ENCODE peak calls at places on chromosome 1, in nine cellular contexts. One of them, this sample, is unnamed.

GRCh38 chr1:100074604-100075395 is 57.9 kb downstream of the SASS6 start:
- DNase-seq in choroid plexus epithelial cell: no peak
- DNase-seq in left ventricle myocardium inferior: no peak
- DNase-seq in KG1: no peak
- DNase-seq in WTC11: no peak
- DNase-seq in Right ventricle myocardium inferior: no peak
- DNase-seq in heart right ventricle: no peak
- DNase-seq in GM12892: no peak
- DNase-seq in body of pancreas: no peak
- DNase-seq in this sample: no peak

GRCh38 chr1:86787626-86788025 is 83.2 kb downstream of the SH3GLB1 start:
- DNase-seq in KG1: no peak
- DNase-seq in body of pancreas: no peak
- DNase-seq in choroid plexus epithelial cell: no peak
- DNase-seq in left ventricle myocardium inferior: no peak
- DNase-seq in GM12892: no peak
- DNase-seq in heart right ventricle: no peak
- DNase-seq in WTC11: no peak
- DNase-seq in Right ventricle myocardium inferior: no peak
- DNase-seq in this sample: no peak

GRCh38 chr1:22570140-22570909 is 7.0 kb downstream of the EPHA8 start:
- DNase-seq in KG1: no peak
- DNase-seq in GM12892: no peak
- DNase-seq in choroid plexus epithelial cell: no peak
- DNase-seq in left ventricle myocardium inferior: no peak
- DNase-seq in Right ventricle myocardium inferior: no peak
- DNase-seq in heart right ventricle: no peak
- DNase-seq in WTC11: no peak
- DNase-seq in body of pancreas: no peak
- DNase-seq in this sample: no peak

GRCh38 chr1:110380667-110381283 is 10.1 kb downstream of the SLC16A4 start:
- DNase-seq in KG1: no peak
- DNase-seq in GM12892: no peak
- DNase-seq in body of pancreas: no peak
- DNase-seq in WTC11: no peak
- DNase-seq in heart right ventricle: no peak
- DNase-seq in Right ventricle myocardium inferior: no peak
- DNase-seq in choroid plexus epithelial cell: peak; percentile 95
- DNase-seq in left ventricle myocardium inferior: no peak
- DNase-seq in this sample: no peak

GRCh38 chr1:222616535-222616934 is 1.4 kb upstream of the MIA3 start:
- DNase-seq in GM12892: no peak
- DNase-seq in body of pancreas: peak; percentile 43
- DNase-seq in WTC11: no peak
- DNase-seq in choroid plexus epithelial cell: peak; percentile 88
- DNase-seq in Right ventricle myocardium inferior: no peak
- DNase-seq in left ventricle myocardium inferior: no peak
- DNase-seq in KG1: no peak
- DNase-seq in heart right ventricle: no peak
- DNase-seq in this sample: no peak

GRCh38 chr1:11475718-11476117 is 3.2 kb upstream of the DISP3 start:
- DNase-seq in WTC11: no peak
- DNase-seq in heart right ventricle: no peak
- DNase-seq in left ventricle myocardium inferior: no peak
- DNase-seq in KG1: no peak
- DNase-seq in Right ventricle myocardium inferior: no peak
- DNase-seq in choroid plexus epithelial cell: no peak
- DNase-seq in GM12892: no peak
- DNase-seq in body of pancreas: no peak
- DNase-seq in this sample: no peak

GRCh38 chr1:182666736-182667135 is 17.7 kb downstream of the RGS8 start:
- DNase-seq in heart right ventricle: no peak
- DNase-seq in GM12892: no peak
- DNase-seq in KG1: no peak
- DNase-seq in Right ventricle myocardium inferior: no peak
- DNase-seq in body of pancreas: no peak
- DNase-seq in WTC11: no peak
- DNase-seq in choroid plexus epithelial cell: no peak
- DNase-seq in left ventricle myocardium inferior: no peak
- DNase-seq in this sample: no peak

GRCh38 chr1:180633092-180634045 is 1.5 kb downstream of the XPR1 start:
- DNase-seq in choroid plexus epithelial cell: peak; percentile 61
- DNase-seq in Right ventricle myocardium inferior: no peak
- DNase-seq in left ventricle myocardium inferior: no peak
- DNase-seq in KG1: no peak
- DNase-seq in body of pancreas: no peak
- DNase-seq in WTC11: no peak
- DNase-seq in GM12892: no peak
- DNase-seq in heart right ventricle: no peak
- DNase-seq in this sample: no peak

GRCh38 chr1:57278558-57278957 is 145.3 kb downstream of the DAB1 start:
- DNase-seq in Right ventricle myocardium inferior: no peak
- DNase-seq in WTC11: no peak
- DNase-seq in left ventricle myocardium inferior: no peak
- DNase-seq in choroid plexus epithelial cell: no peak
- DNase-seq in GM12892: no peak
- DNase-seq in KG1: no peak
- DNase-seq in heart right ventricle: no peak
- DNase-seq in body of pancreas: no peak
- DNase-seq in this sample: no peak

GRCh38 chr1:177928194-177928593 is 41.7 kb downstream of the SEC16B start:
- DNase-seq in heart right ventricle: no peak
- DNase-seq in WTC11: no peak
- DNase-seq in body of pancreas: no peak
- DNase-seq in KG1: no peak
- DNase-seq in Right ventricle myocardium inferior: no peak
- DNase-seq in left ventricle myocardium inferior: no peak
- DNase-seq in GM12892: no peak
- DNase-seq in choroid plexus epithelial cell: peak; percentile 36
- DNase-seq in this sample: no peak

GRCh38 chr1:113095790-113096455 is 22.9 kb downstream of the LRIG2 start:
- DNase-seq in choroid plexus epithelial cell: no peak
- DNase-seq in WTC11: no peak
- DNase-seq in Right ventricle myocardium inferior: no peak
- DNase-seq in left ventricle myocardium inferior: no peak
- DNase-seq in body of pancreas: no peak
- DNase-seq in heart right ventricle: no peak
- DNase-seq in KG1: no peak
- DNase-seq in GM12892: no peak
- DNase-seq in this sample: no peak

GRCh38 chr1:152252157-152252556 is 28.2 kb upstream of the HRNR start:
- DNase-seq in heart right ventricle: no peak
- DNase-seq in body of pancreas: no peak
- DNase-seq in KG1: no peak
- DNase-seq in WTC11: no peak
- DNase-seq in GM12892: no peak
- DNase-seq in Right ventricle myocardium inferior: no peak
- DNase-seq in choroid plexus epithelial cell: peak; percentile 11
- DNase-seq in left ventricle myocardium inferior: no peak
- DNase-seq in this sample: no peak

GRCh38 chr1:161311595-161312181 is 1.9 kb upstream of the MPZ start:
- DNase-seq in choroid plexus epithelial cell: no peak
- DNase-seq in WTC11: no peak
- DNase-seq in left ventricle myocardium inferior: no peak
- DNase-seq in Right ventricle myocardium inferior: no peak
- DNase-seq in body of pancreas: no peak
- DNase-seq in heart right ventricle: no peak
- DNase-seq in GM12892: no peak
- DNase-seq in KG1: no peak
- DNase-seq in this sample: no peak

GRCh38 chr1:42484382-42484781 is 21.3 kb downstream of the CCDC30 start:
- DNase-seq in left ventricle myocardium inferior: no peak
- DNase-seq in Right ventricle myocardium inferior: no peak
- DNase-seq in choroid plexus epithelial cell: peak; percentile 81
- DNase-seq in body of pancreas: no peak
- DNase-seq in KG1: no peak
- DNase-seq in heart right ventricle: peak; percentile 16
- DNase-seq in WTC11: no peak
- DNase-seq in GM12892: no peak
- DNase-seq in this sample: no peak

GRCh38 chr1:215754112-215754511 is 187.0 kb downstream of the KCTD3 start:
- DNase-seq in body of pancreas: no peak
- DNase-seq in heart right ventricle: no peak
- DNase-seq in GM12892: no peak
- DNase-seq in WTC11: no peak
- DNase-seq in KG1: no peak
- DNase-seq in choroid plexus epithelial cell: no peak
- DNase-seq in Right ventricle myocardium inferior: no peak
- DNase-seq in left ventricle myocardium inferior: no peak
- DNase-seq in this sample: no peak

GRCh38 chr1:84156210-84156621 is 12.1 kb downstream of the PRKACB start:
- DNase-seq in Right ventricle myocardium inferior: no peak
- DNase-seq in left ventricle myocardium inferior: no peak
- DNase-seq in WTC11: no peak
- DNase-seq in body of pancreas: no peak
- DNase-seq in choroid plexus epithelial cell: peak; percentile 84
- DNase-seq in KG1: no peak
- DNase-seq in GM12892: no peak
- DNase-seq in heart right ventricle: no peak
- DNase-seq in this sample: no peak

GRCh38 chr1:88079036-88079435 is 605.0 kb upstream of the PKN2 start:
- DNase-seq in KG1: no peak
- DNase-seq in Right ventricle myocardium inferior: no peak
- DNase-seq in WTC11: peak; percentile 66
- DNase-seq in body of pancreas: no peak
- DNase-seq in heart right ventricle: no peak
- DNase-seq in GM12892: no peak
- DNase-seq in left ventricle myocardium inferior: no peak
- DNase-seq in choroid plexus epithelial cell: peak; percentile 7
- DNase-seq in this sample: no peak

GRCh38 chr1:234478481-234479309 is at the start of gene TARBP1:
- DNase-seq in choroid plexus epithelial cell: peak; percentile 73
- DNase-seq in left ventricle myocardium inferior: peak; percentile 72
- DNase-seq in Right ventricle myocardium inferior: peak; percentile 88
- DNase-seq in GM12892: peak; percentile 84
- DNase-seq in KG1: peak; percentile 77
- DNase-seq in heart right ventricle: peak; percentile 47
- DNase-seq in body of pancreas: peak; percentile 70
- DNase-seq in WTC11: peak; percentile 68
- DNase-seq in this sample: peak; percentile 68

GRCh38 chr1:181504294-181505115 is 21.2 kb downstream of the CACNA1E start:
- DNase-seq in GM12892: no peak
- DNase-seq in KG1: peak; percentile 15
- DNase-seq in left ventricle myocardium inferior: no peak
- DNase-seq in WTC11: peak; percentile 52
- DNase-seq in heart right ventricle: no peak
- DNase-seq in body of pancreas: no peak
- DNase-seq in Right ventricle myocardium inferior: no peak
- DNase-seq in choroid plexus epithelial cell: peak; percentile 5
- DNase-seq in this sample: no peak

GRCh38 chr1:26279598-26280332 is at the start of gene SH3BGRL3:
- DNase-seq in heart right ventricle: peak; percentile 88
- DNase-seq in body of pancreas: peak; percentile 90
- DNase-seq in choroid plexus epithelial cell: peak; percentile 81
- DNase-seq in left ventricle myocardium inferior: peak; percentile 92
- DNase-seq in Right ventricle myocardium inferior: peak; percentile 96
- DNase-seq in GM12892: peak; percentile 96
- DNase-seq in KG1: peak; percentile 82
- DNase-seq in WTC11: peak; percentile 76
- DNase-seq in this sample: peak; percentile 89

GRCh38 chr1:86502721-86503430 is 34.1 kb downstream of the CLCA1 start:
- DNase-seq in GM12892: no peak
- DNase-seq in choroid plexus epithelial cell: peak; percentile 15
- DNase-seq in Right ventricle myocardium inferior: no peak
- DNase-seq in KG1: no peak
- DNase-seq in left ventricle myocardium inferior: no peak
- DNase-seq in body of pancreas: no peak
- DNase-seq in heart right ventricle: peak; percentile 50
- DNase-seq in WTC11: peak; percentile 68
- DNase-seq in this sample: no peak

GRCh38 chr1:200346744-200347143 is 63.1 kb downstream of the ZNF281 start:
- DNase-seq in heart right ventricle: no peak
- DNase-seq in choroid plexus epithelial cell: peak; percentile 63
- DNase-seq in KG1: no peak
- DNase-seq in GM12892: no peak
- DNase-seq in Right ventricle myocardium inferior: no peak
- DNase-seq in left ventricle myocardium inferior: no peak
- DNase-seq in WTC11: no peak
- DNase-seq in body of pancreas: no peak
- DNase-seq in this sample: no peak

GRCh38 chr1:74506311-74506710 is 6.1 kb downstream of the LRRC53 start:
- DNase-seq in KG1: no peak
- DNase-seq in Right ventricle myocardium inferior: no peak
- DNase-seq in body of pancreas: no peak
- DNase-seq in left ventricle myocardium inferior: no peak
- DNase-seq in choroid plexus epithelial cell: no peak
- DNase-seq in heart right ventricle: no peak
- DNase-seq in GM12892: no peak
- DNase-seq in WTC11: no peak
- DNase-seq in this sample: no peak

GRCh38 chr1:19336543-19336942 is 24.4 kb downstream of the SLC66A1 start:
- DNase-seq in KG1: no peak
- DNase-seq in Right ventricle myocardium inferior: no peak
- DNase-seq in choroid plexus epithelial cell: no peak
- DNase-seq in WTC11: no peak
- DNase-seq in body of pancreas: no peak
- DNase-seq in heart right ventricle: no peak
- DNase-seq in left ventricle myocardium inferior: no peak
- DNase-seq in GM12892: no peak
- DNase-seq in this sample: no peak

GRCh38 chr1:86860020-86860419 is 53.9 kb downstream of the SELENOF start:
- DNase-seq in GM12892: no peak
- DNase-seq in KG1: no peak
- DNase-seq in body of pancreas: no peak
- DNase-seq in heart right ventricle: no peak
- DNase-seq in Right ventricle myocardium inferior: no peak
- DNase-seq in choroid plexus epithelial cell: no peak
- DNase-seq in left ventricle myocardium inferior: no peak
- DNase-seq in WTC11: no peak
- DNase-seq in this sample: no peak

GRCh38 chr1:10663668-10664035 is 132.8 kb downstream of the CASZ1 start:
- DNase-seq in heart right ventricle: peak; percentile 57
- DNase-seq in KG1: no peak
- DNase-seq in left ventricle myocardium inferior: peak; percentile 61
- DNase-seq in body of pancreas: peak; percentile 39
- DNase-seq in Right ventricle myocardium inferior: no peak
- DNase-seq in WTC11: peak; percentile 71
- DNase-seq in choroid plexus epithelial cell: peak; percentile 12
- DNase-seq in GM12892: no peak
- DNase-seq in this sample: no peak

GRCh38 chr1:172870901-172871606 is 179.7 kb downstream of the TNFSF18 start:
- DNase-seq in heart right ventricle: no peak
- DNase-seq in GM12892: no peak
- DNase-seq in choroid plexus epithelial cell: peak; percentile 68
- DNase-seq in KG1: no peak
- DNase-seq in left ventricle myocardium inferior: no peak
- DNase-seq in body of pancreas: no peak
- DNase-seq in Right ventricle myocardium inferior: no peak
- DNase-seq in WTC11: no peak
- DNase-seq in this sample: no peak

GRCh38 chr1:36934061-36934460 is 100.3 kb downstream of the GRIK3 start:
- DNase-seq in left ventricle myocardium inferior: no peak
- DNase-seq in GM12892: no peak
- DNase-seq in KG1: no peak
- DNase-seq in heart right ventricle: no peak
- DNase-seq in Right ventricle myocardium inferior: peak; percentile 39
- DNase-seq in choroid plexus epithelial cell: no peak
- DNase-seq in body of pancreas: no peak
- DNase-seq in WTC11: no peak
- DNase-seq in this sample: no peak

GRCh38 chr1:203112451-203112850 is 15.1 kb upstream of the ADORA1 start:
- DNase-seq in left ventricle myocardium inferior: no peak
- DNase-seq in Right ventricle myocardium inferior: no peak
- DNase-seq in heart right ventricle: no peak
- DNase-seq in GM12892: no peak
- DNase-seq in WTC11: no peak
- DNase-seq in body of pancreas: no peak
- DNase-seq in choroid plexus epithelial cell: no peak
- DNase-seq in KG1: no peak
- DNase-seq in this sample: no peak

GRCh38 chr1:182617734-182618288 is 13.6 kb upstream of the RGS16 start:
- DNase-seq in heart right ventricle: no peak
- DNase-seq in GM12892: no peak
- DNase-seq in KG1: no peak
- DNase-seq in choroid plexus epithelial cell: peak; percentile 43
- DNase-seq in WTC11: no peak
- DNase-seq in body of pancreas: no peak
- DNase-seq in Right ventricle myocardium inferior: no peak
- DNase-seq in left ventricle myocardium inferior: no peak
- DNase-seq in this sample: no peak

GRCh38 chr1:186374313-186375151 is 521 bp downstream of the TPR start:
- DNase-seq in choroid plexus epithelial cell: peak; percentile 43
- DNase-seq in GM12892: peak; percentile 9
- DNase-seq in heart right ventricle: no peak
- DNase-seq in KG1: no peak
- DNase-seq in WTC11: no peak
- DNase-seq in left ventricle myocardium inferior: peak; percentile 23
- DNase-seq in Right ventricle myocardium inferior: no peak
- DNase-seq in body of pancreas: peak; percentile 35
- DNase-seq in this sample: no peak